ENCODE peak calls at places on chromosome 1, in seven cellular contexts. C, M, E, Y, S, T and F are unnamed samples.

GRCh38 chr1:35461966-35462651 is 95.1 kb downstream of the KIAA0319L start:
- DNase-seq in C (no peak), M (no peak), E (no peak), Y (no peak), S (no peak), T (no peak), F (no peak)

GRCh38 chr1:224433671-224434446 is 738 bp downstream of the WDR26 start:
- DNase-seq in C (peak), M (peak), E (peak), Y (peak), S (peak), T (no peak), F (peak)

GRCh38 chr1:118115567-118116272 is 69.3 kb downstream of the SPAG17 start:
- DNase-seq in C (no peak), M (no peak), E (no peak), Y (no peak), S (no peak), T (no peak), F (no peak)

GRCh38 chr1:2236695-2237677 is 8.9 kb downstream of the SKI start:
- DNase-seq in C (no peak), M (no peak), E (no peak), Y (no peak), S (no peak), T (no peak), F (no peak)

GRCh38 chr1:57843760-57844159 is 419.9 kb upstream of the DAB1 start:
- DNase-seq in C (no peak), M (no peak), E (no peak), Y (no peak), S (no peak), T (peak), F (no peak)

GRCh38 chr1:20654104-20654690 is 7.0 kb downstream of the DDOST start:
- DNase-seq in C (no peak), M (peak), E (no peak), Y (no peak), S (no peak), T (no peak), F (no peak)

GRCh38 chr1:31366796-31367195 is 6.1 kb downstream of the FABP3 start:
- DNase-seq in C (no peak), M (no peak), E (no peak), Y (no peak), S (no peak), T (no peak), F (no peak)

GRCh38 chr1:155591770-155592169 is 18.2 kb upstream of the MSTO1 start:
- DNase-seq in C (peak), M (no peak), E (peak), Y (no peak), S (no peak), T (peak), F (peak)

GRCh38 chr1:53686371-53687267 is 52.3 kb downstream of the GLIS1 start:
- DNase-seq in C (no peak), M (no peak), E (no peak), Y (no peak), S (no peak), T (no peak), F (no peak)

GRCh38 chr1:56380556-56380955 is 198.8 kb downstream of the PLPP3 start:
- DNase-seq in C (no peak), M (no peak), E (no peak), Y (no peak), S (peak), T (no peak), F (no peak)
- TF ChIP-seq CTCF in C (no peak), M (no peak), E (no peak), Y (no peak), S (no peak), T (no peak), F (no peak)

DNA sequence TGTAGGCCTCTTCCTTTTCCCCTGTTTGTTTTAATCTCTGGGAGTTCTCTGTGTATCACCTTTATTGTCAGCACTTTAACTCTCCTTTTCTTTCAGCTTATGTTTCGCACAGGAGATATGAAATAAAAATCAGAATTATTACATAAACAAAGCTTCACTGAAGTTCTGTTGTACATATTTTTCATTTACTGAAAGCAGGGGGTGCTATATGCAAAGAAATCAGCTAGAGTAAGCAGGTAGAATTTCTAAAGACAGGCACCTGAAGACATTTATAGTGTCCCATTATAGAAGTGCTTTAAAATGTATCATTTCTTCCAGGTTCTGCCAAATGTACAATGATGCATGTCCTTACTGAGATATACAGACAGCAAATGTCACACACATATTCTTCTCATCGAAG is 585.0 kb downstream of the PLA2G4A start:
- DNase-seq in C (no peak), M (no peak), E (no peak), Y (no peak), S (no peak), T (no peak), F (no peak)
- TF ChIP-seq CTCF in C (no peak), M (no peak), E (peak), Y (no peak), S (no peak), T (no peak), F (peak)

GRCh38 chr1:174398246-174398645 is 49.5 kb upstream of the GPR52 start:
- DNase-seq in C (no peak), M (no peak), E (no peak), Y (no peak), S (no peak), T (no peak), F (no peak)

GRCh38 chr1:174393885-174394284 is 53.9 kb upstream of the GPR52 start:
- DNase-seq in C (no peak), M (no peak), E (no peak), Y (no peak), S (no peak), T (no peak), F (no peak)

GRCh38 chr1:174397261-174397660 is 50.5 kb upstream of the GPR52 start:
- DNase-seq in C (no peak), M (no peak), E (no peak), Y (no peak), S (no peak), T (no peak), F (no peak)

GRCh38 chr1:174401075-174401474 is 46.7 kb upstream of the GPR52 start:
- DNase-seq in C (no peak), M (no peak), E (no peak), Y (no peak), S (no peak), T (no peak), F (no peak)

GRCh38 chr1:174399211-174399610 is 48.6 kb upstream of the GPR52 start:
- DNase-seq in C (no peak), M (no peak), E (no peak), Y (no peak), S (no peak), T (no peak), F (no peak)
- TF ChIP-seq CTCF in C (no peak), M (no peak), E (no peak), Y (no peak), S (no peak), T (no peak), F (no peak)

GRCh38 chr1:65722461-65722860 is 70.2 kb upstream of the PDE4B start:
- DNase-seq in C (no peak), M (no peak), E (no peak), Y (no peak), S (no peak), T (no peak), F (no peak)

GRCh38 chr1:65719391-65719790 is 73.3 kb upstream of the PDE4B start:
- DNase-seq in C (no peak), M (no peak), E (no peak), Y (no peak), S (no peak), T (no peak), F (no peak)

DNA sequence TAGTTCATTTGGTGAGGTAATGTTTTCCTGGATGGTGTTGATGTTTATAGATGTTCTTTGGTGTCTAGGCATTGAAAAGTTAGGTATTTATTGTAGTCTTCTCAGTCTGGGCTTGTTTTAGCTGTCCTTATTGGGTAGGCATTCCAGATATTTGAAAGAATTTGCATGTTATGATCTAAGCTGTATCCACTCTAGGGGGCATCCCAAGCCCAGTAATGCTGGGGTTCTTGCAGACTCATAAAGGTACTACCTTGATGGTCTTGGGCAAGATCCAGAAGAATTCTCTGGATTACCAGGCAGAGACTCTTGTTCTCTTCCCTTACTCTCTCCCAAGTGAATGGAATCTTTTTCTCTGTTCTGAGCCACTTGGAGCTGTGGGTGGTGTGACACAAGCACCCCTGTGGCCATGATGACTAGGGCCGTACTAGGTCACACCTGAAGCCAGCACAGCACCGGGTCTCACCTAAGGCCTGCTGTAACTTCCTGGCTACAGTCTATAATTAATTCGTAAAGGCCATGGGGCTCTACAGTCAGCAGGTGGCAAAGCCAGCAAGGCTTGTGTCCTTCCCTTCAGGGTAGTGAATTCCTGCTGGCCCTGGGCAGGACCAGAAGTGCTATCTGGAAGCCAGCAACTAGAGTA is 74.8 kb upstream of the PDE4B start:
- DNase-seq in C (peak), M (no peak), E (no peak), Y (no peak), S (no peak), T (peak), F (peak)
- TF ChIP-seq CTCF in C (no peak), M (no peak), E (no peak), Y (no peak), S (no peak), T (peak), F (no peak)

DNA sequence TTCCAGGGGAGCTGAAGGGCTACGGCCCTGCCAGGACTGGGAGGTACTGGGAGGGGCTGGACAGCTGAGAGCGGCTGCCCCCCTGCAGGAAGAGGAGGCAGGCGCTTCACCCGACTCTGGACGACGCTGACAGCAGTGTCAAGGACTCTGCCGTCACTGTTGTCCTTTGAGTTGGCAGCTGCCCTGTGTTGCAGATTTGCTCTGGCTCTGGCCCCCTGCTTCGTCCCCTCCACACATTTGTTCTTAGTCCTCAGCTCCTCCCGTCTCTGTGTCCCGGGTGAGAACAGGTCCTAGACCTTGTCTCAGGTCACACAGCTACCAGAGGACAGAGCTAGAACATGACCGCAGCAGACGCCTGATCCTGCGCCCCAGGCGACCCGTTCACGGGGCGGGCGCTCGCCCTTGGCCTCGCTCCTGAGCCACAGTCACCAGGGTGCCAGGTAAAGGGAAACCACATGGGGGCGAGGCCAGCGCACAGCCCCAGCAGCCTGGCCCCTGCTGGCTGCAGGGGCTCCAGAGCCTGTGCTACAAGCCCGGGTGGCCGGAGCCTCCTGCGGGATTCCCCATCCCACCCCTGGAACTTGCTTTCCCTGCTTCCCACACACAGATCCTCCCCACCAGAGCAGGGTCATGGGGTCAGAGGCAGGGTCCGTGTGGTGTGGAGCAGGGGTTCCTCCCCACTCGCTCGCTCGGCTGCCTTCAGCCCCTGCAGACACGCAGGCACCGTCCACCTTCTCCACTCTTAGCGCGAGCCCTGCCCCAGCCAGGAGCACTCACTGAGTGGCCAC is 10.7 kb upstream of the NPHP4 start:
- DNase-seq in C (no peak), M (peak), E (no peak), Y (no peak), S (no peak), T (no peak), F (no peak)
- TF ChIP-seq CTCF in C (no peak), M (no peak), E (no peak), Y (no peak), S (no peak), T (no peak), F (no peak)

GRCh38 chr1:106022312-106022902 is 1034.1 kb upstream of the PRMT6 start:
- DNase-seq in C (no peak), M (no peak), E (no peak), Y (no peak), S (no peak), T (no peak), F (no peak)
- TF ChIP-seq CTCF in C (no peak), M (no peak), E (peak), Y (no peak), S (no peak), T (peak), F (no peak)

GRCh38 chr1:48940946-48941732 is 164.4 kb upstream of the BEND5 start:
- DNase-seq in C (no peak), M (no peak), E (no peak), Y (no peak), S (no peak), T (no peak), F (no peak)
- TF ChIP-seq CTCF in C (no peak), M (no peak), E (no peak), Y (no peak), S (no peak), T (no peak), F (no peak)

GRCh38 chr1:203327684-203328457 is 22.6 kb downstream of the BTG2 start:
- DNase-seq in C (no peak), M (no peak), E (peak), Y (no peak), S (no peak), T (no peak), F (peak)
- TF ChIP-seq CTCF in C (no peak), M (peak), E (peak), Y (no peak), S (peak), T (peak), F (peak)